ENCODE peak calls at places on chromosomes 1 and 21, in six cellular contexts. W, R, A, T, S and P are unnamed samples.

GRCh38 chr1:154483941-154484803 is 17.8 kb upstream of the TDRD10 start:
- DNase-seq in W (no peak), R (no peak), A (no peak), T (peak), S (peak), P (peak)

GRCh38 chr1:8456306-8456912 is 138.5 kb downstream of the SLC45A1 start:
- DNase-seq in W (no peak), R (no peak), A (no peak), T (peak), S (peak), P (peak)

GRCh38 chr1:1426961-1427934 is 6.2 kb upstream of the ANKRD65 start:
- DNase-seq in W (peak), R (no peak), A (no peak), T (no peak), S (no peak), P (peak)

GRCh38 chr1:207221934-207222351 is 99.5 kb upstream of the CD55 start:
- DNase-seq in W (no peak), R (no peak), A (no peak), T (peak), S (peak), P (no peak)

GRCh38 chr1:31787786-31788137 is 23.6 kb upstream of the ADGRB2 start:
- DNase-seq in W (no peak), R (no peak), A (no peak), T (no peak), S (no peak), P (no peak)

GRCh38 chr1:223109581-223110026 is 33.4 kb downstream of the TLR5 start:
- DNase-seq in W (no peak), R (peak), A (no peak), T (no peak), S (peak), P (no peak)

GRCh38 chr1:233368106-233368783 is 40.7 kb downstream of the MAP3K21 start:
- DNase-seq in W (no peak), R (no peak), A (no peak), T (peak), S (peak), P (peak)

GRCh38 chr1:22584001-22584557 is 20.8 kb downstream of the EPHA8 start:
- DNase-seq in W (no peak), R (no peak), A (peak), T (peak), S (no peak), P (no peak)

GRCh38 chr1:7379445-7379971 is 391.6 kb upstream of the VAMP3 start:
- DNase-seq in W (no peak), R (no peak), A (peak), T (peak), S (peak), P (peak)

GRCh38 chr1:67393737-67394136 is 36.5 kb downstream of the SERBP1 start:
- DNase-seq in W (no peak), R (no peak), A (no peak), T (no peak), S (no peak), P (no peak)

GRCh38 chr21:32819702-32820101 is 48.1 kb upstream of the PAXBP1 start:
- DNase-seq in W (no peak), R (no peak), A (no peak), T (peak), S (peak), P (no peak)

GRCh38 chr1:78491311-78492071 is 717 bp downstream of the PTGFR start:
- DNase-seq in W (peak), R (no peak), A (no peak), T (peak), S (peak), P (peak)

GRCh38 chr21:25501996-25502665 is 105.2 kb downstream of the MRPL39 start:
- DNase-seq in W (no peak), R (peak), A (no peak), T (no peak), S (peak), P (no peak)

GRCh38 chr1:243973169-243973568 is 77.9 kb upstream of the ZBTB18 start:
- DNase-seq in W (no peak), R (no peak), A (no peak), T (no peak), S (no peak), P (no peak)

GRCh38 chr1:156385534-156386031 is 16.6 kb downstream of the RHBG start:
- DNase-seq in W (peak), R (peak), A (peak), T (peak), S (peak), P (peak)

GRCh38 chr1:167797005-167797404 is 75.2 kb downstream of the MPZL1 start:
- DNase-seq in W (no peak), R (peak), A (no peak), T (peak), S (peak), P (peak)

GRCh38 chr1:64410217-64410616 is 59.7 kb upstream of the CACHD1 start:
- DNase-seq in W (no peak), R (no peak), A (no peak), T (no peak), S (no peak), P (no peak)

GRCh38 chr1:235417101-235417697 is 50.0 kb downstream of the TBCE start:
- DNase-seq in W (no peak), R (peak), A (peak), T (peak), S (peak), P (peak)

GRCh38 chr1:37258068-37258467 is 216.3 kb upstream of the ZC3H12A start:
- DNase-seq in W (no peak), R (no peak), A (peak), T (no peak), S (no peak), P (no peak)

GRCh38 chr1:20787100-20787774 is at the start of gene HP1BP3:
- DNase-seq in W (peak), R (peak), A (peak), T (peak), S (peak), P (peak)

GRCh38 chr1:155976913-155977606 is 1.3 kb downstream of the ARHGEF2 start:
- DNase-seq in W (no peak), R (peak), A (peak), T (no peak), S (peak), P (no peak)

GRCh38 chr1:46747683-46748288 is 28.9 kb upstream of the EFCAB14 start:
- DNase-seq in W (no peak), R (peak), A (peak), T (peak), S (peak), P (peak)

GRCh38 chr1:169109561-169110134 is 3.2 kb downstream of the ATP1B1 start:
- DNase-seq in W (no peak), R (no peak), A (peak), T (peak), S (peak), P (peak)

GRCh38 chr1:68217060-68217554 is 15.2 kb downstream of the WLS start:
- DNase-seq in W (no peak), R (no peak), A (peak), T (no peak), S (no peak), P (peak)

GRCh38 chr1:245657371-245657770 is 502.6 kb downstream of the KIF26B start:
- DNase-seq in W (no peak), R (no peak), A (no peak), T (no peak), S (no peak), P (no peak)

GRCh38 chr1:61839702-61840101 is 97.4 kb downstream of the PATJ start:
- DNase-seq in W (no peak), R (no peak), A (no peak), T (peak), S (peak), P (peak)

GRCh38 chr1:40310983-40311642 is 6.0 kb downstream of the COL9A2 start:
- DNase-seq in W (no peak), R (no peak), A (no peak), T (no peak), S (no peak), P (no peak)

GRCh38 chr1:14732726-14733052 is 134.2 kb downstream of the KAZN start:
- DNase-seq in W (no peak), R (no peak), A (no peak), T (no peak), S (peak), P (no peak)